ENCODE peak calls at places on chromosomes 11 and 22, in seven cellular contexts. T is neuronal stem cell, P is transverse colon, H is tibial artery, V is fibroblast of lung, I is right lobe of liver, L is stomach. Y is an unnamed sample.
A peak's percentile ranks its signal among the peaks of the same experiment; 100 is the strongest.

GRCh38 chr22:30047364-30047738 is 32.9 kb upstream of the HORMAD2 start:
- DNase-seq in T (no peak), P (no peak), H (no peak), V (no peak), I (no peak), L (no peak), Y (no peak)

GRCh38 chr11:26993965-26994446 is at the start of gene FIBIN:
- DNase-seq in T (no peak), P (peak; percentile 10), H (peak; percentile 55), V (peak; percentile 76), I (no peak), L (no peak), Y (peak; percentile 75)

GRCh38 chr11:15059132-15059531 is 14.3 kb upstream of the CALCB start:
- DNase-seq in T (no peak), P (no peak), H (no peak), V (no peak), I (no peak), L (no peak), Y (no peak)

GRCh38 chr22:41245917-41246499 is 5.3 kb upstream of the CHADL start:
- DNase-seq in T (no peak), P (no peak), H (no peak), V (no peak), I (no peak), L (no peak), Y (no peak)

GRCh38 chr11:45754261-45754709 is 50.7 kb upstream of the SLC35C1 start:
- DNase-seq in T (no peak), P (no peak), H (no peak), V (peak; percentile 51), I (no peak), L (no peak), Y (peak; percentile 84)

GRCh38 chr11:101336858-101337257 is 207.2 kb upstream of the PGR start:
- DNase-seq in T (no peak), P (no peak), H (no peak), V (no peak), I (no peak), L (no peak), Y (no peak)

GRCh38 chr11:2328040-2328439 is 26.2 kb downstream of the TSPAN32 start:
- DNase-seq in T (no peak), P (no peak), H (no peak), V (no peak), I (no peak), L (no peak), Y (no peak)

GRCh38 chr11:134132808-134133207 is 63.9 kb downstream of the JAM3 start:
- DNase-seq in T (no peak), P (no peak), H (no peak), V (peak; percentile 19), I (no peak), L (no peak), Y (no peak)

GRCh38 chr11:118621071-118621815 is 13.8 kb downstream of the PHLDB1 start:
- DNase-seq in T (no peak), P (peak; percentile 82), H (peak; percentile 92), V (peak; percentile 91), I (peak; percentile 73), L (peak; percentile 85), Y (peak; percentile 95)

GRCh38 chr22:35797411-35797810 is 79.7 kb downstream of the APOL5 start:
- DNase-seq in T (no peak), P (no peak), H (no peak), V (no peak), I (no peak), L (no peak), Y (no peak)

GRCh38 chr22:37932401-37932800 is 21.0 kb downstream of the C22orf23 start:
- DNase-seq in T (no peak), P (no peak), H (no peak), V (no peak), I (no peak), L (no peak), Y (no peak)
- H3K4me1 ChIP-seq in T (peaks cover 8% of the 10 kb centered on the region), P (peaks cover 11% of the 10 kb centered on the region), H (peaks cover 26% of the 10 kb centered on the region), V (peaks cover 24% of the 10 kb centered on the region), I (no peaks in the 10 kb centered on the region), L (peaks cover 60% of the 10 kb centered on the region), Y (peaks cover 10% of the 10 kb centered on the region)

GRCh38 chr11:24900960-24901549 is 404.2 kb downstream of the LUZP2 start:
- DNase-seq in T (no peak), P (no peak), H (no peak), V (no peak), I (no peak), L (no peak), Y (no peak)

GRCh38 chr11:24896118-24896835 is 399.4 kb downstream of the LUZP2 start:
- DNase-seq in T (no peak), P (no peak), H (no peak), V (no peak), I (no peak), L (no peak), Y (no peak)

GRCh38 chr11:24903555-24903954 is 406.7 kb downstream of the LUZP2 start:
- DNase-seq in T (no peak), P (no peak), H (no peak), V (no peak), I (no peak), L (no peak), Y (no peak)

DNA sequence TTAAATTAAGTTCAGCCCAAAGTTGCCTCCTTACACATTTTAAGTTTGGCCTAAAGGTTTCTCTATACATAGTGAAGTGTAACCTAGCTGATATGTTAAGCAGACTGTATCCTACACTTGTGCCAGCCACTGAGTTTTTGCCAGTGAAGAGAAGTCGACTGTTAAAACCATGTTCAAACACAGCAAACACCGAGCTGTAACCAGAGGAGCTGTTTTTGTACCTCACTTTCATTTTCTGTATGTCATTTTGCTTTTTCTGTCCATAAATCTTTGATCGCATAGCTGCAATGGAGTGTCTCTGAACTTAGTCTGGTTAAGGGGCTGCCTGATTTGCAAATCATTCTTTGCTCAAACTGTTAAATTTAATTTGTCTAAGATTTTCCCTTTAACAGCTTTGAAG is 403.7 kb downstream of the LUZP2 start:
- DNase-seq in T (no peak), P (no peak), H (no peak), V (no peak), I (no peak), L (no peak), Y (no peak)
- H3K4me3 ChIP-seq in T (no peak overlapping the region), P (no peak overlapping the region), H (no peak overlapping the region), V (peak overlapping the region; percentile 0), I (peak overlapping the region; percentile 17), L (no peak overlapping the region), Y (no peak overlapping the region)

GRCh38 chr22:38788846-38789245 is 5.1 kb downstream of the DNAL4 start:
- DNase-seq in T (no peak), P (no peak), H (no peak), V (no peak), I (no peak), L (no peak), Y (no peak)

GRCh38 chr22:38788417-38788816 is 5.5 kb downstream of the DNAL4 start:
- DNase-seq in T (no peak), P (no peak), H (peak; percentile 64), V (peak; percentile 97), I (no peak), L (peak; percentile 32), Y (peak; percentile 83)

GRCh38 chr22:38784035-38784434 is 9.9 kb downstream of the DNAL4 start:
- DNase-seq in T (no peak), P (no peak), H (no peak), V (no peak), I (no peak), L (no peak), Y (no peak)

GRCh38 chr22:38788016-38788415 is 5.9 kb downstream of the DNAL4 start:
- DNase-seq in T (no peak), P (no peak), H (no peak), V (peak; percentile 65), I (no peak), L (no peak), Y (no peak)

GRCh38 chr22:38786631-38787030 is 7.3 kb downstream of the DNAL4 start:
- DNase-seq in T (no peak), P (no peak), H (no peak), V (no peak), I (no peak), L (no peak), Y (no peak)
- H3K27ac ChIP-seq in T (no peak overlapping the region), P (no peak overlapping the region), H (peak overlapping the region; percentile 54), V (no peak overlapping the region), I (no peak overlapping the region), L (peak overlapping the region; percentile 61), Y (peak overlapping the region; percentile 92)

DNA sequence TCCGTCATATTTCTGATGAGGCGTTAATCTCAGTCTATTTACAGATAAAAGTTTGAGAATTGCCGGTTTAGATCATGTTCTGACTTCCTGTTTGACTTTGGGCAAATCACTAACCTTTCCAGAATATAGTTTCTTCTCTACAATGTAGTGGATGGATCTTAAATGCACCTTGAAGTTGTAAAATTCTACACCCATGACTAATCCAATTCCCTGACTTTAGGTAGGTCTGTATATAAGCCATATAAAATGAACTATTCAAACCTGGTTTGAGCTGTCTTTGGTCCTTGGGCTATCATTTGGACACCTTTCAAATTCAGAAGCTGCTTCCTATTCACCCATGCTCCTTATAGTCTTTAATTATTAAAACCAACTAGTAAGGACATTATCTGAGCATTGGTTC is 52.2 kb upstream of the BLID start:
- DNase-seq in T (no peak), P (no peak), H (no peak), V (no peak), I (no peak), L (no peak), Y (no peak)
- H3K4me1 ChIP-seq in T (peaks cover 2% of the 10 kb centered on the region), P (no peaks in the 10 kb centered on the region), H (peaks cover 7% of the 10 kb centered on the region), V (peaks cover 48% of the 10 kb centered on the region), I (no peaks in the 10 kb centered on the region), L (no peaks in the 10 kb centered on the region), Y (no peaks in the 10 kb centered on the region)

GRCh38 chr11:34629711-34630110 is 8.8 kb downstream of the EHF start:
- DNase-seq in T (no peak), P (no peak), H (no peak), V (no peak), I (no peak), L (no peak), Y (no peak)

GRCh38 chr11:34630544-34630943 is 9.7 kb downstream of the EHF start:
- DNase-seq in T (no peak), P (no peak), H (no peak), V (no peak), I (no peak), L (no peak), Y (no peak)

GRCh38 chr11:34632105-34632780 is 11.3 kb downstream of the EHF start:
- DNase-seq in T (peak; percentile 21), P (no peak), H (no peak), V (no peak), I (no peak), L (peak; percentile 59), Y (no peak)

GRCh38 chr11:34631737-34632104 is 10.8 kb downstream of the EHF start:
- DNase-seq in T (no peak), P (no peak), H (no peak), V (no peak), I (peak; percentile 52), L (peak; percentile 68), Y (no peak)

GRCh38 chr11:34631297-34631696 is 10.4 kb downstream of the EHF start:
- DNase-seq in T (no peak), P (no peak), H (no peak), V (no peak), I (no peak), L (no peak), Y (no peak)
- H3K4me3 ChIP-seq in T (no peak overlapping the region), P (no peak overlapping the region), H (no peak overlapping the region), V (no peak overlapping the region), I (peak overlapping the region; percentile 24), L (no peak overlapping the region), Y (no peak overlapping the region)

Y was measured in right cardiac atrium.